ENCODE peak calls at places on chromosomes 5 and 9, in six cellular contexts. R is spleen, D is A549, O is tibial nerve, Y is stomach, P is transverse colon. S is an unnamed sample.

GRCh38 chr9:33254211-33254610 is 10.3 kb downstream of the BAG1 start:
- DNase-seq in D (no peak), Y (no peak), O (no peak), P (no peak), R (no peak), S (no peak)

GRCh38 chr5:93850311-93850710 is 108.9 kb upstream of the POU5F2 start:
- DNase-seq in R (no peak), O (no peak), D (peak; percentile 3), Y (no peak), P (no peak), S (no peak)

GRCh38 chr9:33435821-33436277 is 11.5 kb downstream of the AQP3 start:
- DNase-seq in D (no peak), P (no peak), Y (no peak), O (no peak), R (no peak), S (no peak)

GRCh38 chr5:6404129-6404528 is 25.8 kb upstream of the MED10 start:
- DNase-seq in Y (no peak), O (no peak), D (no peak), R (no peak), P (no peak), S (no peak)

GRCh38 chr9:2568689-2569088 is 52.9 kb upstream of the VLDLR start:
- DNase-seq in Y (no peak), P (no peak), D (peak; percentile 9), R (no peak), O (no peak), S (no peak)

GRCh38 chr5:33556330-33557328 is 115.9 kb downstream of the TARS1 start:
- DNase-seq in O (no peak), D (peak; percentile 7), Y (no peak), P (no peak), R (no peak), S (no peak)

GRCh38 chr9:98450486-98450885 is 195.0 kb upstream of the TBC1D2 start:
- DNase-seq in O (no peak), P (no peak), Y (no peak), D (no peak), R (no peak), S (no peak)

GRCh38 chr5:10632110-10632903 is 68.4 kb downstream of the ANKRD33B start:
- DNase-seq in D (no peak), Y (no peak), O (no peak), R (peak; percentile 91), P (peak; percentile 53), S (peak; percentile 37)

GRCh38 chr9:35110327-35110758 is 5.3 kb downstream of the ATOSB start:
- DNase-seq in D (peak; percentile 39), R (no peak), P (no peak), O (no peak), Y (peak; percentile 26), S (peak; percentile 80)

GRCh38 chr5:135016926-135017325 is 17.1 kb downstream of the PITX1 start:
- DNase-seq in P (no peak), R (peak; percentile 81), D (no peak), O (no peak), Y (peak; percentile 41), S (no peak)

GRCh38 chr9:34675048-34675714 is 12.7 kb upstream of the CCL27 start:
- DNase-seq in O (no peak), R (peak; percentile 82), P (peak; percentile 78), Y (peak; percentile 64), D (peak; percentile 79), S (peak; percentile 48)

GRCh38 chr5:64594601-64595518 is 89.0 kb downstream of the RGS7BP start:
- DNase-seq in R (no peak), O (no peak), P (no peak), Y (no peak), D (peak; percentile 25), S (no peak)

GRCh38 chr5:61052870-61053269 is 107.9 kb downstream of the NDUFAF2 start:
- DNase-seq in O (no peak), D (peak; percentile 66), Y (no peak), R (no peak), P (no peak), S (no peak)

GRCh38 chr5:8993031-8993430 is 552.8 kb downstream of the SEMA5A start:
- DNase-seq in O (no peak), D (peak; percentile 4), P (no peak), R (no peak), Y (no peak), S (no peak)
- TF ChIP-seq CTCF in O (no peak), D (no peak), P (no peak), R (no peak), Y (no peak), S (peak; percentile 11)

GRCh38 chr9:127567119-127567897 is 44.8 kb upstream of the STXBP1 start:
- DNase-seq in P (peak; percentile 81), Y (peak; percentile 76), D (peak; percentile 61), O (no peak), R (no peak), S (peak; percentile 82)
- TF ChIP-seq POLR2A in P (peak; percentile 83), Y (no peak), D (no peak), O (no peak), R (no peak), S (peak; percentile 24)

GRCh38 chr9:93821307-93821703 is 133.8 kb downstream of the BARX1 start:
- DNase-seq in D (no peak), R (no peak), Y (no peak), O (no peak), P (no peak), S (no peak)

GRCh38 chr9:93822229-93822628 is 132.9 kb downstream of the BARX1 start:
- DNase-seq in P (no peak), R (no peak), Y (no peak), D (no peak), O (no peak), S (no peak)

GRCh38 chr9:93819905-93820304 is 135.2 kb downstream of the BARX1 start:
- DNase-seq in R (no peak), Y (no peak), D (no peak), P (no peak), O (no peak), S (no peak)

GRCh38 chr9:93818795-93819472 is 136.2 kb downstream of the BARX1 start:
- DNase-seq in R (no peak), O (no peak), Y (no peak), P (no peak), D (no peak), S (no peak)

DNA sequence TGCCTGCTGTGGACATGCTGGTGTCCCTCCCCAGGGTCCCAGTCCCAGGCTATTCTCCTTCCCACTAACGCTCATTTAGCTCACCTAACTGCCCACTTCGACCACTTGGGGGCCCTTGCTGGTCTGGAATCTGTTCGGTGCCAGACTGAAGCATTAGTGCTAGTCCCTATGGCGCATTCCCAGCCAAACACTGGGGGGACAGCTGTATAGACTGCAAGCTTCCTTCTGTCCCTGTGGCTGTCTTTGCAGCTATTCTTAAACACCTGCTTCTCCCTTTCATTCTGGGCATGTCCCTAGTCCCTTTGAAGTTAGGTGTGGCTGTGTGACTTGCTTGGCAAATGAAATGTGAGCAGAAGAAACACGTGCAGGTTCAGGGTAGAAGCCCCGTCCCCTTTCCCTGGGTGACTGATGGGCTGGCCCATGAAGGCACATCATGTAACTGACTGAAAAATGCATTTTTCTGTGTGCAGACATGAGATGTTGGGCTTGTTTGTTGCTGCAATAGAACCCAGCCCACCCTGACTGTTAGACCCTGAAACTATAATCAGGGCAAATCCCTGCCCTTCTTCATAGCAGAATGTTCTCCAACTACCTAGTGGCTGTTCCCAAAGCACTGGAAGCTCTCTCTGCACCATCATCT is 134.4 kb downstream of the BARX1 start:
- DNase-seq in D (no peak), O (no peak), R (no peak), Y (no peak), P (no peak), S (no peak)
- TF ChIP-seq CTCF in D (no peak), O (no peak), R (no peak), Y (no peak), P (no peak), S (no peak)

GRCh38 chr5:38660194-38660668 is 103.8 kb upstream of the LIFR start:
- DNase-seq in O (no peak), P (no peak), Y (no peak), D (peak; percentile 88), R (no peak), S (no peak)

GRCh38 chr5:38655691-38656090 is 99.2 kb upstream of the LIFR start:
- DNase-seq in Y (no peak), O (no peak), D (no peak), P (no peak), R (no peak), S (no peak)

GRCh38 chr5:38653389-38653788 is 96.9 kb upstream of the LIFR start:
- DNase-seq in Y (no peak), R (no peak), D (no peak), O (no peak), P (no peak), S (no peak)

GRCh38 chr5:38662088-38662487 is 105.6 kb upstream of the LIFR start:
- DNase-seq in D (no peak), P (no peak), R (no peak), O (no peak), Y (no peak), S (no peak)

DNA sequence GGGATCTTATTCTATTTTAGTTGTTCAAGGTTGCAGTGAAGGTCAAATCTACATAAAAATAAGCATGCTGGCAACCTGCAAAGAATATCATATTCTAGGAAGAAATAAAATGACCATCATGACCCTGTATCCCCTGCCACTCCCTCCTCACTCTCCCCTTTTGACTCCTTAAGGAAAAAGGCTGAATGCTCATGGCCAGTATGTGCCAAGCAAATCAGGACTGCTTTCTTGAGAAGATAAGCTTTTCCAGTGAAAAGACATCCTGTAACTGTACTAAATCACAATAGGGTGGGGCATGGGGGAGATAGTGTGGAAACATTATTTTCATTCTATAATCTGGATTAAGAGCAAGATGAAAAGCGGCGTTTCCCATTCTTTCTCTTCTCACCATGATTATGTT is 100.6 kb upstream of the LIFR start:
- DNase-seq in Y (no peak), O (no peak), P (no peak), R (no peak), D (no peak), S (no peak)
- TF ChIP-seq POLR2A in Y (no peak), O (no peak), P (no peak), R (no peak), D (no peak), S (no peak)

DNA sequence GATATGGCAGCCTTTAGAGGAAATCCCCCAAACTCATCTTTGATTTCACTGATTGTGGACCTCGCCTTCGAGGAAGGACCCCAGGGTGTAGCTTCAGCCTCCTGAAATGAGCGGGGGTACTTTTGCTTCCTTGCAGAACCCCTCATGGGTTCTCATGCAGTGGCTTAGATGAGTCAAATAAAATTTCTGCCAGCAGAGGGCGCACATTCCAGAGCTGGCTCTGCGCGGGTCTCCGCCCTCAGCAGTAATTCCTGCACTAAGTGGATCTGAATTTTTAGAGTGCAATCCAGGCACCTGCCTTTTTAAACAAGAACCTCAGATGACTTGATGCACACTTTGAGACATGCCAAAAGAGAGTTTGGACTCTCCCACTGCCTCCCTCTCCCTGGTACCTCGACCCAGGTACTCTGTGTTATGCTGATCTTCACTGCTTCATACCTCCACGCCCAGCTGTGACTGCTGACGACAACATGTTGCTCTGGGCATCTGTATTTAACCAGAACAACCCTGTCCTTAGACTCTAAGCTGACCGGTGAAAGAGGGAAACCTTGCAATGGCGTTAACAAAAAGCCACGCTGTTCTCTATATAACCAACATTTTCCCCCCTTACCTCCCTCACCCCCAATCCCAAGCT is 7.3 kb downstream of the EGFLAM start:
- DNase-seq in R (no peak), O (peak; percentile 48), P (peak; percentile 39), Y (peak; percentile 61), D (peak; percentile 46), S (peak; percentile 86)
- TF ChIP-seq CTCF in R (peak; percentile 62), O (peak; percentile 74), P (peak; percentile 35), Y (no peak), D (peak; percentile 72), S (peak; percentile 51)

S was measured in adrenal gland.